ENCODE peak calls at places on chromosomes 11 and 22, in nine cellular contexts. One of them, this sample, is unnamed.
A peak's percentile ranks its signal among the peaks of the same experiment; 100 is the strongest.

GRCh38 chr22:49269371-49269770 is 558.3 kb downstream of the BRD1 start:
- DNase-seq in stimulated activated CD4-positive, alpha-beta T cell treated with anti-CD3 and anti-CD28 coated beads, Interleukin-1b, Interleukin-23, amount 100 ng/mL, for 1 hour: no peak
- DNase-seq in ascending aorta: peak; percentile 9
- DNase-seq in activated T-cell treated with anti-CD3 and anti-CD28 coated beads for 1 hour: no peak
- DNase-seq in T-helper 9 cell: no peak
- DNase-seq in CMK: no peak
- DNase-seq in fibroblast of mammary gland: no peak
- DNase-seq in AG09309: no peak
- DNase-seq in ovary: no peak
- DNase-seq in this sample: no peak

GRCh38 chr11:57303990-57304579 is 20.7 kb downstream of the TNKS1BP1 start:
- DNase-seq in ascending aorta: no peak
- DNase-seq in T-helper 9 cell: no peak
- DNase-seq in fibroblast of mammary gland: peak; percentile 86
- DNase-seq in CMK: no peak
- DNase-seq in activated T-cell treated with anti-CD3 and anti-CD28 coated beads for 1 hour: no peak
- DNase-seq in stimulated activated CD4-positive, alpha-beta T cell treated with anti-CD3 and anti-CD28 coated beads, Interleukin-1b, Interleukin-23, amount 100 ng/mL, for 1 hour: no peak
- DNase-seq in ovary: no peak
- DNase-seq in AG09309: no peak
- DNase-seq in this sample: no peak

GRCh38 chr11:15945726-15946125 is 410.6 kb downstream of the SOX6 start:
- DNase-seq in stimulated activated CD4-positive, alpha-beta T cell treated with anti-CD3 and anti-CD28 coated beads, Interleukin-1b, Interleukin-23, amount 100 ng/mL, for 1 hour: no peak
- DNase-seq in AG09309: no peak
- DNase-seq in T-helper 9 cell: no peak
- DNase-seq in CMK: no peak
- DNase-seq in activated T-cell treated with anti-CD3 and anti-CD28 coated beads for 1 hour: no peak
- DNase-seq in ovary: no peak
- DNase-seq in fibroblast of mammary gland: no peak
- DNase-seq in ascending aorta: no peak
- DNase-seq in this sample: no peak

GRCh38 chr11:17634776-17635550 is 84.4 kb upstream of the MYOD1 start:
- DNase-seq in activated T-cell treated with anti-CD3 and anti-CD28 coated beads for 1 hour: no peak
- DNase-seq in stimulated activated CD4-positive, alpha-beta T cell treated with anti-CD3 and anti-CD28 coated beads, Interleukin-1b, Interleukin-23, amount 100 ng/mL, for 1 hour: no peak
- DNase-seq in ascending aorta: no peak
- DNase-seq in AG09309: no peak
- DNase-seq in CMK: no peak
- DNase-seq in ovary: no peak
- DNase-seq in fibroblast of mammary gland: no peak
- DNase-seq in T-helper 9 cell: no peak
- DNase-seq in this sample: no peak

GRCh38 chr11:2655834-2656622 is 43.8 kb downstream of the KCNQ1OT1 start:
- DNase-seq in activated T-cell treated with anti-CD3 and anti-CD28 coated beads for 1 hour: no peak
- DNase-seq in fibroblast of mammary gland: peak; percentile 42
- DNase-seq in CMK: no peak
- DNase-seq in T-helper 9 cell: no peak
- DNase-seq in stimulated activated CD4-positive, alpha-beta T cell treated with anti-CD3 and anti-CD28 coated beads, Interleukin-1b, Interleukin-23, amount 100 ng/mL, for 1 hour: no peak
- DNase-seq in ovary: no peak
- DNase-seq in AG09309: no peak
- DNase-seq in ascending aorta: no peak
- DNase-seq in this sample: peak; percentile 81

GRCh38 chr11:133163463-133164419 is 368.6 kb downstream of the OPCML start:
- DNase-seq in T-helper 9 cell: no peak
- DNase-seq in CMK: peak; percentile 45
- DNase-seq in fibroblast of mammary gland: peak; percentile 34
- DNase-seq in ascending aorta: no peak
- DNase-seq in ovary: no peak
- DNase-seq in AG09309: peak; percentile 2
- DNase-seq in activated T-cell treated with anti-CD3 and anti-CD28 coated beads for 1 hour: no peak
- DNase-seq in stimulated activated CD4-positive, alpha-beta T cell treated with anti-CD3 and anti-CD28 coated beads, Interleukin-1b, Interleukin-23, amount 100 ng/mL, for 1 hour: no peak
- DNase-seq in this sample: peak; percentile 42

GRCh38 chr11:74819400-74819799 is 70.8 kb downstream of the RNF169 start:
- DNase-seq in ovary: no peak
- DNase-seq in ascending aorta: no peak
- DNase-seq in T-helper 9 cell: no peak
- DNase-seq in fibroblast of mammary gland: no peak
- DNase-seq in AG09309: no peak
- DNase-seq in stimulated activated CD4-positive, alpha-beta T cell treated with anti-CD3 and anti-CD28 coated beads, Interleukin-1b, Interleukin-23, amount 100 ng/mL, for 1 hour: no peak
- DNase-seq in CMK: no peak
- DNase-seq in activated T-cell treated with anti-CD3 and anti-CD28 coated beads for 1 hour: no peak
- DNase-seq in this sample: peak; percentile 22

GRCh38 chr11:58654079-58654907 is 31.8 kb downstream of the CNTF start:
- DNase-seq in CMK: peak; percentile 52
- DNase-seq in ovary: peak; percentile 62
- DNase-seq in activated T-cell treated with anti-CD3 and anti-CD28 coated beads for 1 hour: peak; percentile 74
- DNase-seq in stimulated activated CD4-positive, alpha-beta T cell treated with anti-CD3 and anti-CD28 coated beads, Interleukin-1b, Interleukin-23, amount 100 ng/mL, for 1 hour: peak; percentile 70
- DNase-seq in fibroblast of mammary gland: peak; percentile 73
- DNase-seq in AG09309: peak; percentile 32
- DNase-seq in T-helper 9 cell: peak; percentile 68
- DNase-seq in ascending aorta: peak; percentile 78
- DNase-seq in this sample: peak; percentile 70

GRCh38 chr11:43567396-43567975 is 113.1 kb upstream of the HSD17B12 start:
- DNase-seq in fibroblast of mammary gland: peak; percentile 66
- DNase-seq in T-helper 9 cell: no peak
- DNase-seq in ovary: no peak
- DNase-seq in activated T-cell treated with anti-CD3 and anti-CD28 coated beads for 1 hour: no peak
- DNase-seq in stimulated activated CD4-positive, alpha-beta T cell treated with anti-CD3 and anti-CD28 coated beads, Interleukin-1b, Interleukin-23, amount 100 ng/mL, for 1 hour: no peak
- DNase-seq in CMK: no peak
- DNase-seq in AG09309: peak; percentile 21
- DNase-seq in ascending aorta: no peak
- DNase-seq in this sample: peak; percentile 62

GRCh38 chr11:72048718-72049460 is 31.5 kb downstream of the NUMA1 start:
- DNase-seq in ovary: peak; percentile 62
- DNase-seq in ascending aorta: no peak
- DNase-seq in activated T-cell treated with anti-CD3 and anti-CD28 coated beads for 1 hour: no peak
- DNase-seq in T-helper 9 cell: no peak
- DNase-seq in stimulated activated CD4-positive, alpha-beta T cell treated with anti-CD3 and anti-CD28 coated beads, Interleukin-1b, Interleukin-23, amount 100 ng/mL, for 1 hour: no peak
- DNase-seq in CMK: no peak
- DNase-seq in fibroblast of mammary gland: no peak
- DNase-seq in AG09309: no peak
- DNase-seq in this sample: no peak

GRCh38 chr11:70384486-70385152 is 13.7 kb upstream of the CTTN start:
- DNase-seq in T-helper 9 cell: no peak
- DNase-seq in activated T-cell treated with anti-CD3 and anti-CD28 coated beads for 1 hour: no peak
- DNase-seq in fibroblast of mammary gland: no peak
- DNase-seq in ovary: no peak
- DNase-seq in CMK: no peak
- DNase-seq in ascending aorta: peak; percentile 55
- DNase-seq in AG09309: no peak
- DNase-seq in stimulated activated CD4-positive, alpha-beta T cell treated with anti-CD3 and anti-CD28 coated beads, Interleukin-1b, Interleukin-23, amount 100 ng/mL, for 1 hour: no peak
- DNase-seq in this sample: no peak

GRCh38 chr11:117345039-117345438 is 17.4 kb downstream of the CEP164 start:
- DNase-seq in ascending aorta: no peak
- DNase-seq in AG09309: peak; percentile 1
- DNase-seq in fibroblast of mammary gland: peak; percentile 59
- DNase-seq in ovary: no peak
- DNase-seq in stimulated activated CD4-positive, alpha-beta T cell treated with anti-CD3 and anti-CD28 coated beads, Interleukin-1b, Interleukin-23, amount 100 ng/mL, for 1 hour: no peak
- DNase-seq in T-helper 9 cell: no peak
- DNase-seq in activated T-cell treated with anti-CD3 and anti-CD28 coated beads for 1 hour: no peak
- DNase-seq in CMK: no peak
- DNase-seq in this sample: peak; percentile 36